ENCODE peak calls at places on chromosomes 1 and 21, in six cellular contexts. O, M, I, R, L and X are unnamed samples.

GRCh38 chr1:218347316-218347712 is 2.2 kb downstream of the TGFB2 start:
- DNase-seq in O (no peak), M (no peak), I (no peak), R (no peak), L (no peak), X (no peak)

GRCh38 chr1:87410771-87411170 is 82.1 kb downstream of the LMO4 start:
- DNase-seq in O (peak), M (no peak), I (no peak), R (no peak), L (no peak), X (no peak)

GRCh38 chr1:97277891-97278662 is 556.5 kb downstream of the PTBP2 start:
- DNase-seq in O (peak), M (no peak), I (no peak), R (peak), L (no peak), X (no peak)

GRCh38 chr1:119254067-119254720 is 113.7 kb upstream of the WARS2 start:
- DNase-seq in O (peak), M (no peak), I (no peak), R (no peak), L (no peak), X (no peak)

GRCh38 chr1:34858901-34859441 is 578 bp downstream of the SMIM12 start:
- DNase-seq in O (peak), M (no peak), I (no peak), R (no peak), L (no peak), X (no peak)

GRCh38 chr1:36397378-36398230 is at the start of gene LSM10:
- DNase-seq in O (peak), M (peak), I (peak), R (peak), L (peak), X (peak)

GRCh38 chr1:232334811-232335210 is 295.1 kb downstream of the SIPA1L2 start:
- DNase-seq in O (no peak), M (no peak), I (no peak), R (no peak), L (no peak), X (no peak)

GRCh38 chr1:7561331-7561921 is 209.7 kb upstream of the VAMP3 start:
- DNase-seq in O (no peak), M (no peak), I (no peak), R (no peak), L (no peak), X (no peak)

GRCh38 chr21:36910581-36911307 is 55.7 kb downstream of the HLCS start:
- DNase-seq in O (peak), M (no peak), I (no peak), R (no peak), L (no peak), X (no peak)

GRCh38 chr1:157088607-157089006 is 11.0 kb downstream of the ETV3L start:
- DNase-seq in O (no peak), M (no peak), I (no peak), R (no peak), L (no peak), X (no peak)